ENCODE peak calls at places on chromosome 7, in nine cellular contexts. One of them, this sample, is unnamed.

GRCh38 chr7:155071121-155071651 is 1.1 kb downstream of the HTR5A start:
- DNase-seq in cardiac fibroblast: no peak
- DNase-seq in foreskin fibroblast: no peak
- DNase-seq in Calu3: no peak
- DNase-seq in fibroblast of mammary gland: no peak
- DNase-seq in A549: no peak
- DNase-seq in CD8-positive, alpha-beta T cell: no peak
- DNase-seq in uterus: no peak
- DNase-seq in H9: no peak
- DNase-seq in this sample: no peak

GRCh38 chr7:91636129-91636724 is 244.3 kb downstream of the MTERF1 start:
- DNase-seq in cardiac fibroblast: peak
- DNase-seq in foreskin fibroblast: no peak
- DNase-seq in Calu3: peak
- DNase-seq in fibroblast of mammary gland: peak
- DNase-seq in A549: peak
- DNase-seq in CD8-positive, alpha-beta T cell: no peak
- DNase-seq in uterus: no peak
- DNase-seq in H9: peak
- DNase-seq in this sample: peak

GRCh38 chr7:128190051-128190640 is 50.9 kb upstream of the LEP start:
- DNase-seq in cardiac fibroblast: no peak
- DNase-seq in foreskin fibroblast: no peak
- DNase-seq in Calu3: no peak
- DNase-seq in fibroblast of mammary gland: no peak
- DNase-seq in A549: no peak
- DNase-seq in CD8-positive, alpha-beta T cell: no peak
- DNase-seq in uterus: no peak
- DNase-seq in H9: peak
- DNase-seq in this sample: no peak

GRCh38 chr7:803243-803635 is 29.0 kb upstream of the SUN1 start:
- DNase-seq in cardiac fibroblast: no peak
- DNase-seq in foreskin fibroblast: no peak
- DNase-seq in Calu3: no peak
- DNase-seq in fibroblast of mammary gland: no peak
- DNase-seq in A549: peak
- DNase-seq in CD8-positive, alpha-beta T cell: no peak
- DNase-seq in uterus: no peak
- DNase-seq in H9: no peak
- DNase-seq in this sample: no peak

GRCh38 chr7:102439963-102440795 is 6.8 kb downstream of the ORAI2 start:
- DNase-seq in cardiac fibroblast: peak
- DNase-seq in foreskin fibroblast: peak
- DNase-seq in Calu3: peak
- DNase-seq in fibroblast of mammary gland: peak
- DNase-seq in A549: peak
- DNase-seq in CD8-positive, alpha-beta T cell: no peak
- DNase-seq in uterus: no peak
- DNase-seq in H9: peak
- DNase-seq in this sample: no peak

GRCh38 chr7:155583636-155584035 is 37.3 kb upstream of the CNPY1 start:
- DNase-seq in cardiac fibroblast: no peak
- DNase-seq in foreskin fibroblast: no peak
- DNase-seq in Calu3: no peak
- DNase-seq in fibroblast of mammary gland: no peak
- DNase-seq in A549: no peak
- DNase-seq in CD8-positive, alpha-beta T cell: no peak
- DNase-seq in uterus: no peak
- DNase-seq in H9: no peak
- DNase-seq in this sample: no peak

GRCh38 chr7:3371601-3372000 is 70.5 kb downstream of the SDK1 start:
- DNase-seq in cardiac fibroblast: no peak
- DNase-seq in foreskin fibroblast: peak
- DNase-seq in Calu3: no peak
- DNase-seq in fibroblast of mammary gland: peak
- DNase-seq in A549: no peak
- DNase-seq in CD8-positive, alpha-beta T cell: no peak
- DNase-seq in uterus: no peak
- DNase-seq in H9: no peak
- DNase-seq in this sample: no peak

GRCh38 chr7:6338551-6339274 is 66.3 kb upstream of the CYTH3 start:
- DNase-seq in cardiac fibroblast: no peak
- DNase-seq in foreskin fibroblast: no peak
- DNase-seq in Calu3: no peak
- DNase-seq in fibroblast of mammary gland: no peak
- DNase-seq in A549: no peak
- DNase-seq in CD8-positive, alpha-beta T cell: no peak
- DNase-seq in uterus: no peak
- DNase-seq in H9: no peak
- DNase-seq in this sample: no peak

GRCh38 chr7:157005456-157006204 is 4.8 kb downstream of the MNX1 start:
- DNase-seq in cardiac fibroblast: no peak
- DNase-seq in foreskin fibroblast: peak
- DNase-seq in Calu3: no peak
- DNase-seq in fibroblast of mammary gland: no peak
- DNase-seq in A549: no peak
- DNase-seq in CD8-positive, alpha-beta T cell: no peak
- DNase-seq in uterus: no peak
- DNase-seq in H9: peak
- DNase-seq in this sample: no peak

GRCh38 chr7:159103382-159104187 is 41.1 kb downstream of the VIPR2 start:
- DNase-seq in cardiac fibroblast: no peak
- DNase-seq in foreskin fibroblast: no peak
- DNase-seq in Calu3: no peak
- DNase-seq in fibroblast of mammary gland: no peak
- DNase-seq in A549: no peak
- DNase-seq in CD8-positive, alpha-beta T cell: no peak
- DNase-seq in uterus: peak
- DNase-seq in H9: no peak
- DNase-seq in this sample: no peak

GRCh38 chr7:1225462-1226154 is 7.1 kb upstream of the UNCX start:
- DNase-seq in cardiac fibroblast: peak
- DNase-seq in foreskin fibroblast: peak
- DNase-seq in Calu3: peak
- DNase-seq in fibroblast of mammary gland: no peak
- DNase-seq in A549: no peak
- DNase-seq in CD8-positive, alpha-beta T cell: peak
- DNase-seq in uterus: no peak
- DNase-seq in H9: peak
- DNase-seq in this sample: peak

GRCh38 chr7:50309736-50310135 is 5.2 kb downstream of the IKZF1 start:
- DNase-seq in cardiac fibroblast: no peak
- DNase-seq in foreskin fibroblast: no peak
- DNase-seq in Calu3: no peak
- DNase-seq in fibroblast of mammary gland: no peak
- DNase-seq in A549: no peak
- DNase-seq in CD8-positive, alpha-beta T cell: no peak
- DNase-seq in uterus: no peak
- DNase-seq in H9: no peak
- DNase-seq in this sample: no peak

GRCh38 chr7:28623105-28623730 is 210.9 kb downstream of the CREB5 start:
- DNase-seq in cardiac fibroblast: peak
- DNase-seq in foreskin fibroblast: peak
- DNase-seq in Calu3: no peak
- DNase-seq in fibroblast of mammary gland: peak
- DNase-seq in A549: no peak
- DNase-seq in CD8-positive, alpha-beta T cell: no peak
- DNase-seq in uterus: no peak
- DNase-seq in H9: no peak
- DNase-seq in this sample: no peak

GRCh38 chr7:96076350-96076707 is 245.6 kb downstream of the SLC25A13 start:
- DNase-seq in cardiac fibroblast: no peak
- DNase-seq in foreskin fibroblast: no peak
- DNase-seq in Calu3: no peak
- DNase-seq in fibroblast of mammary gland: no peak
- DNase-seq in A549: no peak
- DNase-seq in CD8-positive, alpha-beta T cell: no peak
- DNase-seq in uterus: no peak
- DNase-seq in H9: no peak
- DNase-seq in this sample: no peak

GRCh38 chr7:158192184-158192835 is 395.3 kb downstream of the PTPRN2 start:
- DNase-seq in cardiac fibroblast: no peak
- DNase-seq in foreskin fibroblast: no peak
- DNase-seq in Calu3: no peak
- DNase-seq in fibroblast of mammary gland: no peak
- DNase-seq in A549: no peak
- DNase-seq in CD8-positive, alpha-beta T cell: no peak
- DNase-seq in uterus: no peak
- DNase-seq in H9: no peak
- DNase-seq in this sample: no peak

GRCh38 chr7:30028749-30029635 is 780 bp downstream of the PLEKHA8 start:
- DNase-seq in cardiac fibroblast: peak
- DNase-seq in foreskin fibroblast: peak
- DNase-seq in Calu3: peak
- DNase-seq in fibroblast of mammary gland: no peak
- DNase-seq in A549: peak
- DNase-seq in CD8-positive, alpha-beta T cell: peak
- DNase-seq in uterus: no peak
- DNase-seq in H9: peak
- DNase-seq in this sample: no peak

GRCh38 chr7:79217468-79217867 is 236.0 kb downstream of the MAGI2 start:
- DNase-seq in cardiac fibroblast: no peak
- DNase-seq in foreskin fibroblast: peak
- DNase-seq in Calu3: no peak
- DNase-seq in fibroblast of mammary gland: no peak
- DNase-seq in A549: no peak
- DNase-seq in CD8-positive, alpha-beta T cell: no peak
- DNase-seq in uterus: no peak
- DNase-seq in H9: no peak
- DNase-seq in this sample: no peak

GRCh38 chr7:15561840-15562239 is at the start of gene AGMO:
- DNase-seq in cardiac fibroblast: peak
- DNase-seq in foreskin fibroblast: peak
- DNase-seq in Calu3: peak
- DNase-seq in fibroblast of mammary gland: peak
- DNase-seq in A549: peak
- DNase-seq in CD8-positive, alpha-beta T cell: no peak
- DNase-seq in uterus: peak
- DNase-seq in H9: no peak
- DNase-seq in this sample: no peak
- TF ChIP-seq CTCF in cardiac fibroblast: peak
- TF ChIP-seq CTCF in foreskin fibroblast: no peak
- TF ChIP-seq CTCF in Calu3: no peak
- TF ChIP-seq CTCF in fibroblast of mammary gland: peak
- TF ChIP-seq CTCF in A549: no peak
- TF ChIP-seq CTCF in CD8-positive, alpha-beta T cell: no peak
- TF ChIP-seq CTCF in uterus: no peak
- TF ChIP-seq CTCF in H9: no peak
- TF ChIP-seq CTCF in this sample: no peak

GRCh38 chr7:47195641-47196040 is 386.3 kb downstream of the TNS3 start:
- DNase-seq in cardiac fibroblast: no peak
- DNase-seq in foreskin fibroblast: no peak
- DNase-seq in Calu3: no peak
- DNase-seq in fibroblast of mammary gland: peak
- DNase-seq in A549: peak
- DNase-seq in CD8-positive, alpha-beta T cell: no peak
- DNase-seq in uterus: no peak
- DNase-seq in H9: peak
- DNase-seq in this sample: peak
- TF ChIP-seq CTCF in cardiac fibroblast: peak
- TF ChIP-seq CTCF in foreskin fibroblast: no peak
- TF ChIP-seq CTCF in Calu3: no peak
- TF ChIP-seq CTCF in fibroblast of mammary gland: peak
- TF ChIP-seq CTCF in A549: no peak
- TF ChIP-seq CTCF in CD8-positive, alpha-beta T cell: no peak
- TF ChIP-seq CTCF in uterus: no peak
- TF ChIP-seq CTCF in H9: peak
- TF ChIP-seq CTCF in this sample: peak

DNA sequence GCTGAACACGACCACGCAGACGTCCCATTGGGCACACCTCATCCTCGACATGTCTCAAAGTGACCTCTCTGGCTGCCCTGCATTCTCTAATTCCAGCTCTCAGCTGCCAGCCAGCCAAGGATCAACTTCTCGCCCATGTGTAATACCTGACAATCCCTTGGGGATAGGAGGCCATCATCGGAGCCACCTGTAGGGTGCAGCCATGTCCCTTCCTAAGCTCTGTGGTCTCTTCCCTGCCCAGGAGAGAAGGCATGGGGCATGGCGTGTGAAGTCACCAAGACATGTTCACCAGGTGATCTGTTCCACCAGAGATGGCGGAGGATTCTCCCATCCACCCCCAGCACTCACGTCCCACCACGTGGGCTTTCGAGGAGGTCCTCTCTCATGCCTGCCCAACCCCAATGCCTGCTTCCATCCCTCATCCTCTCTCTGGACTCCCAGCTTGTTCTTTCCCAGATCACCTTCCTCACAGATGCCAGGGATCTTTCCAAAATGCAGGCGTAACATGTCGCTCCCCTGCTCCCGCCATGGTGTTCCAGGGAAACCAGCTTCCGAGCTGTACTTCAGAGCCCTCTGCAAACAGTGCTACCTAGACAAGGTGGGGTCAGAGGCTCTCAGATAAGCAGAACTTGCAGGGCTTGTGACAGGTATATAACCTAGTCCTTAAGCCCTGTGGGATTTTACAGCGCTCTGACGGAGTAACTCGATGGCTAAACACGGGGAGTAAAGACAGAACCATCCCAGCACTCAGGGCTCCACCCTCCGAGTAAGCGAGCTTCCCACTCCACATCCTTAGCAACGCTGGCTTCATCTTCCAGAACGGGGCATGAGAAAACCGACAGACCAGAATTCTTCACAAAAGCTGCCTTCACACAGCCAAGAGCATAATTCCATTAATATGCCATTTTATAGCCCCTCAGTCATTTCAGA is 41.1 kb downstream of the BRI3 start:
- DNase-seq in cardiac fibroblast: no peak
- DNase-seq in foreskin fibroblast: peak
- DNase-seq in Calu3: no peak
- DNase-seq in fibroblast of mammary gland: no peak
- DNase-seq in A549: peak
- DNase-seq in CD8-positive, alpha-beta T cell: no peak
- DNase-seq in uterus: no peak
- DNase-seq in H9: peak
- DNase-seq in this sample: no peak
- TF ChIP-seq CTCF in cardiac fibroblast: no peak
- TF ChIP-seq CTCF in foreskin fibroblast: no peak
- TF ChIP-seq CTCF in Calu3: no peak
- TF ChIP-seq CTCF in fibroblast of mammary gland: no peak
- TF ChIP-seq CTCF in A549: no peak
- TF ChIP-seq CTCF in CD8-positive, alpha-beta T cell: no peak
- TF ChIP-seq CTCF in uterus: no peak
- TF ChIP-seq CTCF in H9: peak
- TF ChIP-seq CTCF in this sample: no peak

GRCh38 chr7:90579181-90579688 is 16.9 kb upstream of the CDK14 start:
- DNase-seq in cardiac fibroblast: peak
- DNase-seq in foreskin fibroblast: peak
- DNase-seq in Calu3: peak
- DNase-seq in fibroblast of mammary gland: peak
- DNase-seq in A549: no peak
- DNase-seq in CD8-positive, alpha-beta T cell: no peak
- DNase-seq in uterus: no peak
- DNase-seq in H9: no peak
- DNase-seq in this sample: no peak
- TF ChIP-seq CTCF in cardiac fibroblast: peak
- TF ChIP-seq CTCF in foreskin fibroblast: no peak
- TF ChIP-seq CTCF in Calu3: no peak
- TF ChIP-seq CTCF in fibroblast of mammary gland: peak
- TF ChIP-seq CTCF in A549: no peak
- TF ChIP-seq CTCF in CD8-positive, alpha-beta T cell: no peak
- TF ChIP-seq CTCF in uterus: no peak
- TF ChIP-seq CTCF in H9: no peak
- TF ChIP-seq CTCF in this sample: no peak